ENCODE peak calls at places on chromosomes 16 and 17, in seven cellular contexts. One of them, this sample, is unnamed.

GRCh38 chr16:55480228-55480655 is 1.2 kb downstream of the MMP2 start:
- ATAC-seq in activated T-helper 17 cell treated with anti-CD3 and anti-CD28 coated beads, Interleukin-2, amount 50 U/mL, for 72 hours: no peak
- ATAC-seq in lower lobe of right lung: peak
- ATAC-seq in T-helper 17 cell: no peak
- ATAC-seq in activated naive CD8-positive, alpha-beta T cell treated with anti-CD3 and anti-CD28 coated beads, Interleukin-2, amount 50 U/mL, for 24 hours: no peak
- ATAC-seq in RWPE2: peak
- ATAC-seq in foreskin keratinocyte: peak
- ATAC-seq in this sample: no peak

GRCh38 chr17:65531508-65532431 is 29.7 kb downstream of the AXIN2 start:
- ATAC-seq in T-helper 17 cell: no peak
- ATAC-seq in activated T-helper 17 cell treated with anti-CD3 and anti-CD28 coated beads, Interleukin-2, amount 50 U/mL, for 72 hours: no peak
- ATAC-seq in foreskin keratinocyte: no peak
- ATAC-seq in lower lobe of right lung: peak
- ATAC-seq in RWPE2: no peak
- ATAC-seq in activated naive CD8-positive, alpha-beta T cell treated with anti-CD3 and anti-CD28 coated beads, Interleukin-2, amount 50 U/mL, for 24 hours: no peak
- ATAC-seq in this sample: peak

GRCh38 chr16:78768723-78769122 is 669.3 kb downstream of the WWOX start:
- ATAC-seq in foreskin keratinocyte: no peak
- ATAC-seq in activated T-helper 17 cell treated with anti-CD3 and anti-CD28 coated beads, Interleukin-2, amount 50 U/mL, for 72 hours: peak
- ATAC-seq in RWPE2: no peak
- ATAC-seq in T-helper 17 cell: peak
- ATAC-seq in lower lobe of right lung: no peak
- ATAC-seq in activated naive CD8-positive, alpha-beta T cell treated with anti-CD3 and anti-CD28 coated beads, Interleukin-2, amount 50 U/mL, for 24 hours: peak
- ATAC-seq in this sample: no peak

GRCh38 chr17:75822119-75822799 is 21.9 kb downstream of the UNC13D start:
- ATAC-seq in lower lobe of right lung: no peak
- ATAC-seq in activated T-helper 17 cell treated with anti-CD3 and anti-CD28 coated beads, Interleukin-2, amount 50 U/mL, for 72 hours: peak
- ATAC-seq in foreskin keratinocyte: no peak
- ATAC-seq in T-helper 17 cell: peak
- ATAC-seq in activated naive CD8-positive, alpha-beta T cell treated with anti-CD3 and anti-CD28 coated beads, Interleukin-2, amount 50 U/mL, for 24 hours: no peak
- ATAC-seq in RWPE2: no peak
- ATAC-seq in this sample: no peak

GRCh38 chr16:67163164-67163902 is 1.2 kb upstream of the HSF4 start:
- ATAC-seq in activated T-helper 17 cell treated with anti-CD3 and anti-CD28 coated beads, Interleukin-2, amount 50 U/mL, for 72 hours: peak
- ATAC-seq in lower lobe of right lung: peak
- ATAC-seq in foreskin keratinocyte: peak
- ATAC-seq in activated naive CD8-positive, alpha-beta T cell treated with anti-CD3 and anti-CD28 coated beads, Interleukin-2, amount 50 U/mL, for 24 hours: no peak
- ATAC-seq in RWPE2: peak
- ATAC-seq in T-helper 17 cell: peak
- ATAC-seq in this sample: peak

GRCh38 chr17:79814966-79815835 is 18.3 kb upstream of the CBX8 start:
- ATAC-seq in activated naive CD8-positive, alpha-beta T cell treated with anti-CD3 and anti-CD28 coated beads, Interleukin-2, amount 50 U/mL, for 24 hours: no peak
- ATAC-seq in foreskin keratinocyte: no peak
- ATAC-seq in activated T-helper 17 cell treated with anti-CD3 and anti-CD28 coated beads, Interleukin-2, amount 50 U/mL, for 72 hours: no peak
- ATAC-seq in lower lobe of right lung: peak
- ATAC-seq in T-helper 17 cell: no peak
- ATAC-seq in RWPE2: peak
- ATAC-seq in this sample: peak

GRCh38 chr16:68607443-68607842 is 37.7 kb upstream of the CDH3 start:
- ATAC-seq in lower lobe of right lung: no peak
- ATAC-seq in foreskin keratinocyte: no peak
- ATAC-seq in RWPE2: no peak
- ATAC-seq in T-helper 17 cell: no peak
- ATAC-seq in activated T-helper 17 cell treated with anti-CD3 and anti-CD28 coated beads, Interleukin-2, amount 50 U/mL, for 72 hours: no peak
- ATAC-seq in activated naive CD8-positive, alpha-beta T cell treated with anti-CD3 and anti-CD28 coated beads, Interleukin-2, amount 50 U/mL, for 24 hours: no peak
- ATAC-seq in this sample: no peak

GRCh38 chr16:565420-566330 is 1.1 kb upstream of the NHLRC4 start:
- ATAC-seq in activated naive CD8-positive, alpha-beta T cell treated with anti-CD3 and anti-CD28 coated beads, Interleukin-2, amount 50 U/mL, for 24 hours: no peak
- ATAC-seq in T-helper 17 cell: no peak
- ATAC-seq in lower lobe of right lung: no peak
- ATAC-seq in RWPE2: no peak
- ATAC-seq in foreskin keratinocyte: no peak
- ATAC-seq in activated T-helper 17 cell treated with anti-CD3 and anti-CD28 coated beads, Interleukin-2, amount 50 U/mL, for 72 hours: no peak
- ATAC-seq in this sample: no peak

GRCh38 chr17:63954402-63955063 is 18.2 kb downstream of the SCN4A start:
- ATAC-seq in activated T-helper 17 cell treated with anti-CD3 and anti-CD28 coated beads, Interleukin-2, amount 50 U/mL, for 72 hours: peak
- ATAC-seq in RWPE2: no peak
- ATAC-seq in T-helper 17 cell: peak
- ATAC-seq in lower lobe of right lung: peak
- ATAC-seq in activated naive CD8-positive, alpha-beta T cell treated with anti-CD3 and anti-CD28 coated beads, Interleukin-2, amount 50 U/mL, for 24 hours: peak
- ATAC-seq in foreskin keratinocyte: no peak
- ATAC-seq in this sample: peak

GRCh38 chr17:34485999-34486398 is 93.4 kb upstream of the TMEM132E start:
- ATAC-seq in activated T-helper 17 cell treated with anti-CD3 and anti-CD28 coated beads, Interleukin-2, amount 50 U/mL, for 72 hours: peak
- ATAC-seq in RWPE2: no peak
- ATAC-seq in foreskin keratinocyte: no peak
- ATAC-seq in lower lobe of right lung: peak
- ATAC-seq in activated naive CD8-positive, alpha-beta T cell treated with anti-CD3 and anti-CD28 coated beads, Interleukin-2, amount 50 U/mL, for 24 hours: peak
- ATAC-seq in T-helper 17 cell: no peak
- ATAC-seq in this sample: no peak

GRCh38 chr17:28426081-28426519 is 20.1 kb upstream of the SLC46A1 start:
- ATAC-seq in RWPE2: peak
- ATAC-seq in activated naive CD8-positive, alpha-beta T cell treated with anti-CD3 and anti-CD28 coated beads, Interleukin-2, amount 50 U/mL, for 24 hours: no peak
- ATAC-seq in lower lobe of right lung: peak
- ATAC-seq in foreskin keratinocyte: peak
- ATAC-seq in T-helper 17 cell: no peak
- ATAC-seq in activated T-helper 17 cell treated with anti-CD3 and anti-CD28 coated beads, Interleukin-2, amount 50 U/mL, for 72 hours: no peak
- ATAC-seq in this sample: peak

GRCh38 chr17:75109047-75109406 is 742 bp upstream of the ARMC7 start:
- ATAC-seq in activated naive CD8-positive, alpha-beta T cell treated with anti-CD3 and anti-CD28 coated beads, Interleukin-2, amount 50 U/mL, for 24 hours: no peak
- ATAC-seq in activated T-helper 17 cell treated with anti-CD3 and anti-CD28 coated beads, Interleukin-2, amount 50 U/mL, for 72 hours: peak
- ATAC-seq in foreskin keratinocyte: no peak
- ATAC-seq in T-helper 17 cell: peak
- ATAC-seq in RWPE2: no peak
- ATAC-seq in lower lobe of right lung: no peak
- ATAC-seq in this sample: no peak

GRCh38 chr17:75910699-75911098 is 6.0 kb upstream of the MRPL38 start:
- ATAC-seq in T-helper 17 cell: no peak
- ATAC-seq in activated naive CD8-positive, alpha-beta T cell treated with anti-CD3 and anti-CD28 coated beads, Interleukin-2, amount 50 U/mL, for 24 hours: no peak
- ATAC-seq in activated T-helper 17 cell treated with anti-CD3 and anti-CD28 coated beads, Interleukin-2, amount 50 U/mL, for 72 hours: no peak
- ATAC-seq in lower lobe of right lung: peak
- ATAC-seq in RWPE2: no peak
- ATAC-seq in foreskin keratinocyte: peak
- ATAC-seq in this sample: peak

GRCh38 chr16:82395212-82395611 is 225.2 kb upstream of the MPHOSPH6 start:
- ATAC-seq in lower lobe of right lung: no peak
- ATAC-seq in foreskin keratinocyte: no peak
- ATAC-seq in RWPE2: no peak
- ATAC-seq in T-helper 17 cell: no peak
- ATAC-seq in activated T-helper 17 cell treated with anti-CD3 and anti-CD28 coated beads, Interleukin-2, amount 50 U/mL, for 72 hours: no peak
- ATAC-seq in activated naive CD8-positive, alpha-beta T cell treated with anti-CD3 and anti-CD28 coated beads, Interleukin-2, amount 50 U/mL, for 24 hours: no peak
- ATAC-seq in this sample: no peak

GRCh38 chr17:72640415-72641165 is 451.9 kb downstream of the SLC39A11 start:
- ATAC-seq in activated naive CD8-positive, alpha-beta T cell treated with anti-CD3 and anti-CD28 coated beads, Interleukin-2, amount 50 U/mL, for 24 hours: no peak
- ATAC-seq in T-helper 17 cell: no peak
- ATAC-seq in lower lobe of right lung: peak
- ATAC-seq in RWPE2: peak
- ATAC-seq in activated T-helper 17 cell treated with anti-CD3 and anti-CD28 coated beads, Interleukin-2, amount 50 U/mL, for 72 hours: no peak
- ATAC-seq in foreskin keratinocyte: peak
- ATAC-seq in this sample: peak

GRCh38 chr16:85646976-85647375 is 33.9 kb downstream of the GSE1 start:
- ATAC-seq in activated naive CD8-positive, alpha-beta T cell treated with anti-CD3 and anti-CD28 coated beads, Interleukin-2, amount 50 U/mL, for 24 hours: no peak
- ATAC-seq in activated T-helper 17 cell treated with anti-CD3 and anti-CD28 coated beads, Interleukin-2, amount 50 U/mL, for 72 hours: no peak
- ATAC-seq in RWPE2: no peak
- ATAC-seq in T-helper 17 cell: no peak
- ATAC-seq in lower lobe of right lung: no peak
- ATAC-seq in foreskin keratinocyte: no peak
- ATAC-seq in this sample: no peak

GRCh38 chr17:20735796-20736195 is 156.3 kb downstream of the CDRT15L2 start:
- ATAC-seq in T-helper 17 cell: no peak
- ATAC-seq in foreskin keratinocyte: no peak
- ATAC-seq in activated T-helper 17 cell treated with anti-CD3 and anti-CD28 coated beads, Interleukin-2, amount 50 U/mL, for 72 hours: no peak
- ATAC-seq in RWPE2: no peak
- ATAC-seq in lower lobe of right lung: no peak
- ATAC-seq in activated naive CD8-positive, alpha-beta T cell treated with anti-CD3 and anti-CD28 coated beads, Interleukin-2, amount 50 U/mL, for 24 hours: no peak
- ATAC-seq in this sample: no peak

GRCh38 chr17:17568772-17569195 is 22.7 kb downstream of the PEMT start:
- ATAC-seq in RWPE2: no peak
- ATAC-seq in lower lobe of right lung: peak
- ATAC-seq in activated T-helper 17 cell treated with anti-CD3 and anti-CD28 coated beads, Interleukin-2, amount 50 U/mL, for 72 hours: peak
- ATAC-seq in activated naive CD8-positive, alpha-beta T cell treated with anti-CD3 and anti-CD28 coated beads, Interleukin-2, amount 50 U/mL, for 24 hours: no peak
- ATAC-seq in foreskin keratinocyte: peak
- ATAC-seq in T-helper 17 cell: no peak
- ATAC-seq in this sample: peak

GRCh38 chr16:27308792-27309191 is 5.0 kb upstream of the IL4R start:
- ATAC-seq in lower lobe of right lung: no peak
- ATAC-seq in activated T-helper 17 cell treated with anti-CD3 and anti-CD28 coated beads, Interleukin-2, amount 50 U/mL, for 72 hours: no peak
- ATAC-seq in T-helper 17 cell: no peak
- ATAC-seq in foreskin keratinocyte: no peak
- ATAC-seq in activated naive CD8-positive, alpha-beta T cell treated with anti-CD3 and anti-CD28 coated beads, Interleukin-2, amount 50 U/mL, for 24 hours: no peak
- ATAC-seq in RWPE2: no peak
- ATAC-seq in this sample: no peak

GRCh38 chr17:29549169-29549935 is 17.5 kb downstream of the ABHD15 start:
- ATAC-seq in activated naive CD8-positive, alpha-beta T cell treated with anti-CD3 and anti-CD28 coated beads, Interleukin-2, amount 50 U/mL, for 24 hours: peak
- ATAC-seq in foreskin keratinocyte: no peak
- ATAC-seq in activated T-helper 17 cell treated with anti-CD3 and anti-CD28 coated beads, Interleukin-2, amount 50 U/mL, for 72 hours: peak
- ATAC-seq in lower lobe of right lung: peak
- ATAC-seq in RWPE2: no peak
- ATAC-seq in T-helper 17 cell: peak
- ATAC-seq in this sample: no peak

GRCh38 chr17:45791935-45792334 is 7.8 kb downstream of the CRHR1 start:
- ATAC-seq in lower lobe of right lung: peak
- ATAC-seq in foreskin keratinocyte: no peak
- ATAC-seq in RWPE2: peak
- ATAC-seq in T-helper 17 cell: no peak
- ATAC-seq in activated T-helper 17 cell treated with anti-CD3 and anti-CD28 coated beads, Interleukin-2, amount 50 U/mL, for 72 hours: no peak
- ATAC-seq in activated naive CD8-positive, alpha-beta T cell treated with anti-CD3 and anti-CD28 coated beads, Interleukin-2, amount 50 U/mL, for 24 hours: no peak
- ATAC-seq in this sample: peak

GRCh38 chr16:49592507-49593422 is 219.2 kb downstream of the C16orf78 start:
- ATAC-seq in activated T-helper 17 cell treated with anti-CD3 and anti-CD28 coated beads, Interleukin-2, amount 50 U/mL, for 72 hours: peak
- ATAC-seq in lower lobe of right lung: no peak
- ATAC-seq in RWPE2: peak
- ATAC-seq in foreskin keratinocyte: peak
- ATAC-seq in activated naive CD8-positive, alpha-beta T cell treated with anti-CD3 and anti-CD28 coated beads, Interleukin-2, amount 50 U/mL, for 24 hours: peak
- ATAC-seq in T-helper 17 cell: peak
- ATAC-seq in this sample: peak

GRCh38 chr16:46785076-46785845 is 37.1 kb upstream of the MYLK3 start:
- ATAC-seq in lower lobe of right lung: no peak
- ATAC-seq in activated naive CD8-positive, alpha-beta T cell treated with anti-CD3 and anti-CD28 coated beads, Interleukin-2, amount 50 U/mL, for 24 hours: no peak
- ATAC-seq in RWPE2: no peak
- ATAC-seq in activated T-helper 17 cell treated with anti-CD3 and anti-CD28 coated beads, Interleukin-2, amount 50 U/mL, for 72 hours: no peak
- ATAC-seq in T-helper 17 cell: no peak
- ATAC-seq in foreskin keratinocyte: no peak
- ATAC-seq in this sample: no peak

GRCh38 chr17:36722121-36722902 is 120.9 kb downstream of the MRM1 start:
- ATAC-seq in RWPE2: peak
- ATAC-seq in activated T-helper 17 cell treated with anti-CD3 and anti-CD28 coated beads, Interleukin-2, amount 50 U/mL, for 72 hours: peak
- ATAC-seq in activated naive CD8-positive, alpha-beta T cell treated with anti-CD3 and anti-CD28 coated beads, Interleukin-2, amount 50 U/mL, for 24 hours: peak
- ATAC-seq in T-helper 17 cell: peak
- ATAC-seq in lower lobe of right lung: peak
- ATAC-seq in foreskin keratinocyte: no peak
- ATAC-seq in this sample: peak

GRCh38 chr17:75191584-75191983 is 8.8 kb upstream of the SUMO2 start:
- ATAC-seq in RWPE2: no peak
- ATAC-seq in foreskin keratinocyte: no peak
- ATAC-seq in activated naive CD8-positive, alpha-beta T cell treated with anti-CD3 and anti-CD28 coated beads, Interleukin-2, amount 50 U/mL, for 24 hours: no peak
- ATAC-seq in T-helper 17 cell: no peak
- ATAC-seq in lower lobe of right lung: no peak
- ATAC-seq in activated T-helper 17 cell treated with anti-CD3 and anti-CD28 coated beads, Interleukin-2, amount 50 U/mL, for 72 hours: no peak
- ATAC-seq in this sample: no peak

GRCh38 chr16:11087691-11088431 is 143.5 kb downstream of the CLEC16A start:
- ATAC-seq in activated T-helper 17 cell treated with anti-CD3 and anti-CD28 coated beads, Interleukin-2, amount 50 U/mL, for 72 hours: peak
- ATAC-seq in activated naive CD8-positive, alpha-beta T cell treated with anti-CD3 and anti-CD28 coated beads, Interleukin-2, amount 50 U/mL, for 24 hours: peak
- ATAC-seq in RWPE2: no peak
- ATAC-seq in lower lobe of right lung: no peak
- ATAC-seq in T-helper 17 cell: peak
- ATAC-seq in foreskin keratinocyte: no peak
- ATAC-seq in this sample: no peak

GRCh38 chr17:5410594-5411272 is 8.7 kb downstream of the NUP88 start:
- ATAC-seq in T-helper 17 cell: no peak
- ATAC-seq in activated T-helper 17 cell treated with anti-CD3 and anti-CD28 coated beads, Interleukin-2, amount 50 U/mL, for 72 hours: peak
- ATAC-seq in lower lobe of right lung: no peak
- ATAC-seq in foreskin keratinocyte: no peak
- ATAC-seq in RWPE2: no peak
- ATAC-seq in activated naive CD8-positive, alpha-beta T cell treated with anti-CD3 and anti-CD28 coated beads, Interleukin-2, amount 50 U/mL, for 24 hours: no peak
- ATAC-seq in this sample: no peak

GRCh38 chr17:81337449-81337848 is 42.3 kb upstream of the SLC38A10 start:
- ATAC-seq in activated naive CD8-positive, alpha-beta T cell treated with anti-CD3 and anti-CD28 coated beads, Interleukin-2, amount 50 U/mL, for 24 hours: no peak
- ATAC-seq in RWPE2: no peak
- ATAC-seq in lower lobe of right lung: peak
- ATAC-seq in foreskin keratinocyte: no peak
- ATAC-seq in activated T-helper 17 cell treated with anti-CD3 and anti-CD28 coated beads, Interleukin-2, amount 50 U/mL, for 72 hours: no peak
- ATAC-seq in T-helper 17 cell: no peak
- ATAC-seq in this sample: peak

GRCh38 chr16:24645739-24646645 is 83.5 kb upstream of the TNRC6A start:
- ATAC-seq in foreskin keratinocyte: peak
- ATAC-seq in activated naive CD8-positive, alpha-beta T cell treated with anti-CD3 and anti-CD28 coated beads, Interleukin-2, amount 50 U/mL, for 24 hours: no peak
- ATAC-seq in lower lobe of right lung: peak
- ATAC-seq in RWPE2: peak
- ATAC-seq in activated T-helper 17 cell treated with anti-CD3 and anti-CD28 coated beads, Interleukin-2, amount 50 U/mL, for 72 hours: no peak
- ATAC-seq in T-helper 17 cell: no peak
- ATAC-seq in this sample: peak

GRCh38 chr17:62618647-62619412 is 8.6 kb upstream of the MRC2 start:
- ATAC-seq in lower lobe of right lung: no peak
- ATAC-seq in activated naive CD8-positive, alpha-beta T cell treated with anti-CD3 and anti-CD28 coated beads, Interleukin-2, amount 50 U/mL, for 24 hours: no peak
- ATAC-seq in RWPE2: no peak
- ATAC-seq in activated T-helper 17 cell treated with anti-CD3 and anti-CD28 coated beads, Interleukin-2, amount 50 U/mL, for 72 hours: no peak
- ATAC-seq in foreskin keratinocyte: no peak
- ATAC-seq in T-helper 17 cell: no peak
- ATAC-seq in this sample: peak

GRCh38 chr17:80498242-80498919 is 22.0 kb upstream of the NPTX1 start:
- ATAC-seq in T-helper 17 cell: no peak
- ATAC-seq in lower lobe of right lung: no peak
- ATAC-seq in foreskin keratinocyte: no peak
- ATAC-seq in RWPE2: peak
- ATAC-seq in activated naive CD8-positive, alpha-beta T cell treated with anti-CD3 and anti-CD28 coated beads, Interleukin-2, amount 50 U/mL, for 24 hours: no peak
- ATAC-seq in activated T-helper 17 cell treated with anti-CD3 and anti-CD28 coated beads, Interleukin-2, amount 50 U/mL, for 72 hours: no peak
- ATAC-seq in this sample: no peak

This sample was measured in esophagus mucosa.